ENCODE peak calls at places on chromosomes 2 and 18, in ten cellular contexts. Q, F, U, D, G, M, P, K, N and H are unnamed samples.

GRCh38 chr18:21763846-21764646 is 23.5 kb downstream of the MIB1 start:
- DNase-seq in G (peak; percentile 60), Q (no peak), K (no peak), F (no peak), P (no peak), M (no peak), N (no peak), U (no peak), D (no peak), H (no peak)

GRCh38 chr2:128661955-128662564 is 343.4 kb upstream of the HS6ST1 start:
- DNase-seq in K (no peak), G (no peak), N (no peak), D (no peak), Q (no peak), U (no peak), M (no peak), P (no peak), F (peak; percentile 16), H (no peak)

GRCh38 chr2:46991985-46992384 is 76.4 kb upstream of the MCFD2 start:
- DNase-seq in N (no peak), P (no peak), G (no peak), D (no peak), M (no peak), Q (no peak), F (no peak), K (no peak), U (no peak), H (no peak)

GRCh38 chr2:8495189-8495855 is 186.5 kb upstream of the ID2 start:
- DNase-seq in K (no peak), F (peak; percentile 49), Q (no peak), D (no peak), U (peak; percentile 47), P (no peak), N (no peak), G (no peak), M (no peak), H (no peak)

GRCh38 chr2:215609089-215610032 is 173.5 kb upstream of the FN1 start:
- DNase-seq in D (peak; percentile 49), U (no peak), K (no peak), Q (no peak), M (no peak), G (no peak), F (no peak), N (no peak), P (no peak), H (no peak)

GRCh38 chr2:45973426-45973825 is 322.0 kb downstream of the PRKCE start:
- DNase-seq in D (no peak), G (no peak), N (no peak), Q (peak; percentile 20), M (no peak), U (no peak), K (no peak), F (no peak), P (no peak), H (no peak)

GRCh38 chr2:184596819-184597411 is 1.4 kb upstream of the ZNF804A start:
- DNase-seq in N (no peak), F (no peak), K (no peak), M (no peak), G (peak; percentile 54), D (no peak), P (no peak), Q (no peak), U (no peak), H (no peak)

GRCh38 chr2:225355788-225356187 is 43.7 kb upstream of the NYAP2 start:
- DNase-seq in G (no peak), U (no peak), F (no peak), N (no peak), K (no peak), Q (no peak), M (no peak), D (no peak), P (no peak), H (no peak)

GRCh38 chr2:27828305-27828704 is 56.8 kb downstream of the MRPL33 start:
- DNase-seq in D (no peak), U (no peak), N (no peak), P (no peak), K (no peak), M (no peak), F (no peak), Q (no peak), G (no peak), H (no peak)

GRCh38 chr18:48238206-48238605 is 171.0 kb downstream of the ZBTB7C start:
- DNase-seq in K (no peak), Q (no peak), F (no peak), P (no peak), D (no peak), G (no peak), N (no peak), M (no peak), U (no peak), H (no peak)

GRCh38 chr2:43426305-43427031 is 169.4 kb downstream of the THADA start:
- DNase-seq in U (peak; percentile 76), Q (no peak), D (peak; percentile 95), K (no peak), P (peak; percentile 29), F (peak; percentile 77), G (peak; percentile 97), N (no peak), M (no peak), H (peak; percentile 44)
- H3K27ac ChIP-seq in U (peak overlapping the region; percentile 76), Q (no peak overlapping the region), D (peak overlapping the region; percentile 68), K (peak overlapping the region; percentile 80), P (peak overlapping the region; percentile 35), F (peak overlapping the region; percentile 86), G (peak overlapping the region; percentile 65), N (no peak overlapping the region), M (peak overlapping the region; percentile 67), H (no peak overlapping the region)

GRCh38 chr2:168976034-168976654 is 55.0 kb downstream of the ABCB11 start:
- DNase-seq in P (no peak), K (no peak), G (peak; percentile 4), N (no peak), F (no peak), M (no peak), Q (no peak), U (no peak), D (no peak), H (no peak)
- TF ChIP-seq POLR2A in P (no peak), K (no peak), G (no peak), N (no peak), F (no peak), M (no peak), Q (no peak), U (no peak), D (no peak), H (no peak)

GRCh38 chr18:57786038-57786437 is 17.1 kb downstream of the ATP8B1 start:
- DNase-seq in U (no peak), G (no peak), N (no peak), Q (no peak), K (peak; percentile 85), F (no peak), P (no peak), D (no peak), M (no peak), H (no peak)
- H3K27ac ChIP-seq in U (peak overlapping the region; percentile 82), G (peak overlapping the region; percentile 22), N (no peak overlapping the region), Q (no peak overlapping the region), K (peak overlapping the region; percentile 94), F (no peak overlapping the region), P (no peak overlapping the region), D (no peak overlapping the region), M (no peak overlapping the region), H (no peak overlapping the region)

GRCh38 chr2:189582140-189582825 is 1.7 kb upstream of the SLC40A1 start:
- DNase-seq in K (no peak), Q (no peak), D (no peak), U (no peak), P (no peak), F (no peak), G (no peak), N (no peak), M (no peak), H (no peak)
- TF ChIP-seq POLR2A in K (no peak), Q (no peak), D (no peak), U (no peak), P (no peak), F (no peak), G (no peak), N (no peak), M (no peak), H (no peak)

DNA sequence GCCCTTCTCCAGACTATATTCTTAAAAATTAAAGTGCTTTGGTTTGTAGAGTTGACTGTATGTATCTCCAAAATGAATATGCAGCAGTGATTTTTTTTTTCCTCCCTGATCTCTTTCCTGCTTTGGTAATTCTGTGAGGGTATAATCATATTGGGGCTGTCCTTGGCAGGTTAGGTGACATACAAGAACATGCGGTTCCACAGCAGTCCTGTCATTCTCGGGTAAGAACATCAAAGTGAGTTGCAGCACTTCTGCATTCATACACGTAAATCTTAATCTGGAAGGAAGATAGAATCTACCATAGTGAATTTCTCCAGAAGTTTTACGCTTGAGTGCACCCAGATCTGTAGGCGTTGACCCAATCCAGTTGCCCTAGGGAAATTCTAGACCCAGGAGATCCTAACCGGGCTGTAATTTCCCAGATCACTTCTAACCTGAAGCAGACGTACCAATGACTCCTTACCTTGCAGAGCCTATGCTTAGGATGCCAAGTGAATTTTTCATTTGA is 109.4 kb downstream of the PRPF40A start:
- DNase-seq in Q (no peak), N (no peak), G (no peak), F (no peak), K (peak; percentile 8), M (no peak), U (no peak), D (no peak), P (no peak), H (no peak)
- H3K27ac ChIP-seq in Q (no peak overlapping the region), N (no peak overlapping the region), G (no peak overlapping the region), F (no peak overlapping the region), K (no peak overlapping the region), M (no peak overlapping the region), U (no peak overlapping the region), D (no peak overlapping the region), P (peak overlapping the region; percentile 53), H (no peak overlapping the region)

GRCh38 chr2:55733335-55733734 is 39.7 kb upstream of the PNPT1 start:
- DNase-seq in F (no peak), K (no peak), N (no peak), U (no peak), Q (no peak), G (no peak), P (no peak), M (no peak), D (no peak), H (no peak)
- TF ChIP-seq POLR2A in F (no peak), K (no peak), N (no peak), U (no peak), Q (no peak), G (no peak), P (no peak), M (no peak), D (no peak), H (no peak)

GRCh38 chr2:133941666-133942065 is 312.2 kb upstream of the MGAT5 start:
- DNase-seq in D (no peak), M (no peak), F (no peak), G (no peak), K (no peak), Q (no peak), N (no peak), P (no peak), U (no peak), H (no peak)
- H3K27ac ChIP-seq in D (no peak overlapping the region), M (no peak overlapping the region), F (no peak overlapping the region), G (no peak overlapping the region), K (no peak overlapping the region), Q (no peak overlapping the region), N (no peak overlapping the region), P (no peak overlapping the region), U (no peak overlapping the region), H (no peak overlapping the region)

DNA sequence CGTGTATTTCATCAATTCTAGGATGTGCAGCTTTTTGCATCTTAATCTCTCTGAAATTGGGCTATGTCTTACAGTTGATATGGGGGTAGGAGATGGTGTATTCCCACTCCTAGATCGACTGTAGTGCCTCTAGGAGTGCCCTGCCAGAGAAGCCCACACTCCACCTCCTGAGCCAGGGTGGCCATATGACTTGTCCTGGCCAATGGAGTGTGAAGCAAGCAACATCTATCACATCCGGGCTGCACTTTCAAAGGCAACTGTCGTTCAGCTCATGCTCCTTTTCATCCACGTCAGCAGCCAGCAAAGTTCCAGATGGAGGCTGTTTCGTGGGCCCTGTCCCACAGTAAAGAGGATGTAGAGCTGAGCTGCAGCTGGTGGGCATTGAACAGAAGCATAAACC is 149.4 kb upstream of the SLC1A4 start:
- DNase-seq in U (no peak), D (no peak), P (peak; percentile 21), G (no peak), K (no peak), Q (no peak), M (no peak), F (peak; percentile 58), N (no peak), H (no peak)
- TF ChIP-seq POLR2A in U (no peak), D (no peak), P (no peak), G (no peak), K (no peak), Q (no peak), M (no peak), F (no peak), N (no peak), H (no peak)